ENCODE peak calls at places on chromosomes 3 and 15, in eight cellular contexts. J, W, H, Y, E, N, K and X are unnamed samples.

GRCh38 chr15:73696641-73697001 is 12.4 kb downstream of the CD276 start:
- DNase-seq in J (no peak), W (no peak), H (no peak), Y (no peak), E (no peak), N (no peak), K (no peak), X (no peak)

GRCh38 chr3:107753494-107753893 is 230.7 kb downstream of the BBX start:
- DNase-seq in J (no peak), W (peak), H (no peak), Y (no peak), E (peak), N (no peak), K (no peak), X (no peak)

GRCh38 chr3:42097166-42097946 is 6.2 kb downstream of the TRAK1 start:
- DNase-seq in J (no peak), W (peak), H (no peak), Y (no peak), E (peak), N (no peak), K (no peak), X (no peak)

GRCh38 chr3:16179771-16180736 is 5.6 kb downstream of the GALNT15 start:
- DNase-seq in J (no peak), W (peak), H (no peak), Y (no peak), E (peak), N (no peak), K (no peak), X (no peak)

GRCh38 chr15:45186771-45187577 is 792 bp downstream of the SHF start:
- DNase-seq in J (peak), W (no peak), H (no peak), Y (no peak), E (no peak), N (no peak), K (no peak), X (no peak)

GRCh38 chr3:161371441-161372320 is at the start of gene SPTSSB:
- DNase-seq in J (peak), W (no peak), H (no peak), Y (peak), E (peak), N (peak), K (peak), X (peak)

GRCh38 chr3:9583792-9584191 is 30.2 kb upstream of the LHFPL4 start:
- DNase-seq in J (no peak), W (no peak), H (no peak), Y (no peak), E (no peak), N (no peak), K (no peak), X (no peak)

GRCh38 chr3:146554168-146554760 is 9.9 kb upstream of the PLSCR1 start:
- DNase-seq in J (no peak), W (no peak), H (no peak), Y (no peak), E (peak), N (no peak), K (no peak), X (no peak)

GRCh38 chr15:81296673-81297072 is 27.3 kb downstream of the STARD5 start:
- DNase-seq in J (no peak), W (no peak), H (no peak), Y (peak), E (no peak), N (peak), K (peak), X (no peak)

GRCh38 chr3:148911173-148911572 is 46.1 kb downstream of the CPA3 start:
- DNase-seq in J (no peak), W (no peak), H (no peak), Y (no peak), E (no peak), N (no peak), K (no peak), X (no peak)

GRCh38 chr3:59514865-59515482 is 465.1 kb upstream of the CFAP20DC start:
- DNase-seq in J (no peak), W (no peak), H (no peak), Y (no peak), E (no peak), N (no peak), K (no peak), X (no peak)

GRCh38 chr3:159765025-159765859 is 223.4 kb upstream of the IL12A start:
- DNase-seq in J (peak), W (peak), H (peak), Y (peak), E (peak), N (peak), K (no peak), X (peak)

GRCh38 chr15:90037961-90038633 is 37.0 kb downstream of the ZNF710 start:
- DNase-seq in J (no peak), W (peak), H (no peak), Y (no peak), E (peak), N (no peak), K (no peak), X (no peak)

GRCh38 chr3:159263750-159264561 is 462.1 kb downstream of the MFSD1 start:
- DNase-seq in J (no peak), W (peak), H (no peak), Y (no peak), E (peak), N (no peak), K (no peak), X (no peak)

GRCh38 chr3:16841906-16842709 is 42.6 kb upstream of the PLCL2 start:
- DNase-seq in J (peak), W (no peak), H (no peak), Y (peak), E (no peak), N (peak), K (peak), X (no peak)

DNA sequence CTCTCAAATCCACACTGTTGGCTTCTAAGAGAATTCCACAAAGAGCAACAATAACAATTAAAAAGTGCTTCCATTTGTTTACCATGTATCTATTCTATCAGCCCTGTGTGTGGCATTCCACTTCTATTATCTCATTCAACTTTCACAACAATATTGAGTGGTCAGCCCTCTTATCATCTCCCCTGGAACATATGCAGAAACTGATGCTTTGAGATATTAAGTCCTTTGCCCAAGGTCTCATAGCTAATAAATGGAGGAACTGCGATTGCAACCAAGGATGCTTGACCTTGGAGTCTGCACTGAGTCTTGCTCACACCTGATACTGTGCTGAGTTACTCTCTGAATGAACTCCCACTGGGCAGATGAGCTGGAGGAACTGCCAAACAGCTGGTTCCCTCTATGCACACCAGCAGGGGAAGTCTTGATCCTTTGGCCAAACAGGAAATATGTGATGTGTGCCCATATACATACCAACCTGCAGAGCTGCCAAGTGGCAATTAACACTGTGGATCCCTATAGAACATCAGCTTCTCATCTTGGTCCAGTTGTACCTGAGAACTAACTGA is 144.7 kb upstream of the WNT5A start:
- DNase-seq in J (no peak), W (no peak), H (no peak), Y (no peak), E (no peak), N (no peak), K (no peak), X (no peak)
- TF ChIP-seq CTCF in J (no peak), W (no peak), H (no peak), Y (no peak), E (no peak), N (no peak), K (no peak), X (no peak)

DNA sequence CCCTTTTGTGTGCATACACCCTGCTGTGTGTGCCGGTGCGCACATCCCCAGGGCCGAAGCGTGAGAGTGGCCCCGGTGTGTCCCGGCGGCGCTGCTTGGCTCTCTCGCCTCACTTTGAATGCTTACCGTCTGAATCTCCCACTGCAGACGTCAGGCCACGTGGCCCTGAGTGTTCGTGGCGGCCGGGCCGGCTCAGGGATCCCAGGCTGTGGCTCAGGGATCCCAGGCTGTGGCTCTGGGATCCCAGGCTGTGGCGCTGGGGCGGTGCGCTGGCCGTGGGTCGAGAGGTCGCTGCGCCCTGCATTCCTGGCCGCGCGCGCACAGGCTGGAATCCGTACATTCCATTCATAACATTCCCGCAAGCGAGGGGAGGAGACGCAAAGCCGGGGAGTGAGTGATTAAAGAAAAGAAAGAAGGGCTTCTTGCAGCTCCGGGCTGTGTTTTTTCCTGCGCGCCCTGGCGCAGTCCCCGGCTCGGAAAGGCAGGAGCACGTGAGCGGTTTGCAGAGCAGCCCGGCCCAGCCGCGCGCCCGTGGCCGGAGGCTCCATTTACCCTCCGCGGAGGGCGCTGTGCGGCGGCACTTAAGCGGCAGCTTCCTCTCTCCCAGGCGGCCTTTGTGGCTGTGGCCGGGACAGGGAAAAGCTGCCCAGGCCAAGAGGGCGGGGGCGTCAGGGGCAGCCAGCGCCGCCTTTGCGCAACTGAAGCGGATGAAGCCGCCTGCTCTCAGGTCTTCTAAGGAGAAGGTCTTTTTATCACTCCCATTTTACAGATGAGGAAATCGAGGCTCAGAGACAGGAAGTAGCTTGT is 87.0 kb upstream of the ALDH1L1 start:
- DNase-seq in J (no peak), W (peak), H (no peak), Y (peak), E (peak), N (peak), K (no peak), X (peak)
- TF ChIP-seq CTCF in J (no peak), W (no peak), H (no peak), Y (peak), E (no peak), N (no peak), K (no peak), X (no peak)

GRCh38 chr15:85639752-85640381 is 154.9 kb downstream of the KLHL25 start:
- DNase-seq in J (no peak), W (peak), H (no peak), Y (no peak), E (peak), N (no peak), K (no peak), X (no peak)

GRCh38 chr15:85642054-85642692 is 152.6 kb downstream of the KLHL25 start:
- DNase-seq in J (no peak), W (no peak), H (no peak), Y (peak), E (no peak), N (no peak), K (no peak), X (no peak)

GRCh38 chr15:85646538-85647091 is 148.1 kb downstream of the KLHL25 start:
- DNase-seq in J (no peak), W (peak), H (no peak), Y (no peak), E (peak), N (no peak), K (peak), X (no peak)

DNA sequence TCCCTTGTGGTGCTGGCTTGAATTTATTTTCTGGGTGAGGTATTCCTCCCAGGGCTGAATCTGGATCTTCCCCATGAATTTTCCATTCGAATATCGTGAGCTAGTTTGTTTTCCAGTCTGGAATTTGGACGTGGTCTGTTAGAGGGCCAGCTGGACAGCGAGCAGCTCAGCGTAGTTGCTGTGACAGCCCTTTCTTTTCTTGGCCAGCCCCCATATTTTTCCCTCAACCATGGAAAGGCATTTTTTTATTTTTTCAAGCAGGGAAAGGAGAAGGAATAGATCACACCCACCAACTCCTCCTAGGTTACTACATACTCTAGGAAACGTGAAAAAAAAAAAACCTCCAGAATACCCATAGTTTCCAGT is 152.0 kb downstream of the KLHL25 start:
- DNase-seq in J (no peak), W (peak), H (no peak), Y (peak), E (peak), N (peak), K (no peak), X (no peak)
- TF ChIP-seq CTCF in J (no peak), W (no peak), H (no peak), Y (no peak), E (no peak), N (no peak), K (no peak), X (no peak)

DNA sequence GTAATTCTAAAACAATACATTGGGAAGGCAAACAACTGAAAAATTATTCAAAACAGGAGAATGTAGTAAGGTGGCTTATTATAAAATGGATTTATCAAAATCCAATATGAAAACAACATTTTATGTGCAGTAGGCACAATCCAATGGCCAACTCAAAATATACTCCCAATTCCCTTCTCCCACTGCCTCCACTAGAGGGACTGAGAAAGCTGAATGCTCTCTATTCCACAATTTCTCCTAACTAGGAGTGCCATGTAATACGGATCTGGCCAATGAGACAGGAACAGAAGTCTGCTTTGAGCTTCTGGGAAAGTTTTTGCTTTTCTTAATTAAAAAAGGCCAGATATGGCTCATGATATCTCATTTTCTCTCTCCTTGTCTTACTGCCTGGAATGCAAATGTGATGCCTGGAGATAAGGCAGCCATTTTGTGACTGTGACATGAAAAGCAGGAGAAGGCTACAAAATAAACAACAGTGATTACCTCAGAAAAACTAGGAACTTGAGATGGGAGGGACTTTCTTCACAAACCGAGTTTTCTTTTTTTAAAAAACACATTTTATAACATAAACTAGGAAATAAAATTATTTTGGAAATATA is 18.8 kb upstream of the VGLL4 start:
- DNase-seq in J (no peak), W (peak), H (no peak), Y (no peak), E (no peak), N (no peak), K (no peak), X (no peak)
- TF ChIP-seq CTCF in J (peak), W (peak), H (no peak), Y (no peak), E (peak), N (no peak), K (no peak), X (peak)